ENCODE peak calls at places on chromosome 18, in eight cellular contexts. B is upper lobe of left lung, S is endodermal cell, U is body of pancreas, P is OCI-LY7, V is tibial artery, E is uterus, R is upper lobe of right lung. W is an unnamed sample. For H3K36me3, the result is how much of the 10 kb centered on the place peaks cover.

GRCh38 chr18:26909599-26910290 is 44.2 kb upstream of the AQP4 start:
- DNase-seq in U (no peak), P (no peak), V (no peak), E (no peak), R (no peak), S (peak), B (no peak), W (no peak)

GRCh38 chr18:66729459-66730239 is 125.8 kb upstream of the CDH19 start:
- DNase-seq in U (no peak), E (no peak), R (no peak), B (no peak), P (no peak), S (no peak), V (no peak), W (no peak)

GRCh38 chr18:55575066-55575465 is 12.9 kb downstream of the TCF4 start:
- DNase-seq in V (no peak), E (no peak), S (no peak), B (no peak), U (no peak), R (no peak), P (no peak), W (no peak)

GRCh38 chr18:36328385-36328858 is 30.9 kb downstream of the FHOD3 start:
- DNase-seq in R (no peak), S (no peak), B (no peak), E (no peak), U (no peak), P (no peak), V (no peak), W (no peak)

GRCh38 chr18:55121397-55122170 is 162.3 kb upstream of the CCDC68 start:
- DNase-seq in S (no peak), B (no peak), V (no peak), R (no peak), P (no peak), E (no peak), U (no peak), W (no peak)

GRCh38 chr18:3354506-3354905 is 92.6 kb downstream of the MYL12B start:
- DNase-seq in S (no peak), B (no peak), R (no peak), P (no peak), V (no peak), U (no peak), E (no peak), W (no peak)

GRCh38 chr18:26723986-26724385 is 141.5 kb downstream of the AQP4 start:
- DNase-seq in R (no peak), P (no peak), V (no peak), S (no peak), B (no peak), E (no peak), U (no peak), W (no peak)

GRCh38 chr18:72174972-72175649 is 369.0 kb downstream of the CBLN2 start:
- DNase-seq in B (no peak), P (no peak), R (no peak), S (no peak), U (no peak), V (no peak), E (no peak), W (no peak)

GRCh38 chr18:50507120-50507590 is 52.7 kb upstream of the MAPK4 start:
- DNase-seq in P (peak), S (peak), R (no peak), V (no peak), B (no peak), U (peak), E (no peak), W (peak)

GRCh38 chr18:11497585-11497984 is 111.8 kb upstream of the SLC35G4 start:
- DNase-seq in E (no peak), S (no peak), V (no peak), B (no peak), U (no peak), P (no peak), R (no peak), W (no peak)

GRCh38 chr18:9612215-9612830 is 2.0 kb downstream of the PPP4R1 start:
- DNase-seq in P (peak), R (no peak), U (peak), E (no peak), B (no peak), S (no peak), V (no peak), W (peak)

GRCh38 chr18:67232991-67233390 is 283.5 kb downstream of the DSEL start:
- DNase-seq in R (no peak), P (no peak), B (no peak), V (no peak), S (no peak), E (no peak), U (no peak), W (no peak)

GRCh38 chr18:12015697-12016062 is 34.4 kb downstream of the IMPA2 start:
- DNase-seq in B (no peak), E (no peak), S (no peak), R (peak), P (no peak), V (no peak), U (peak), W (no peak)

GRCh38 chr18:40841473-40841872 is 1113.6 kb upstream of the PIK3C3 start:
- DNase-seq in U (no peak), R (no peak), V (no peak), P (no peak), B (no peak), S (no peak), E (no peak), W (no peak)

GRCh38 chr18:12744103-12744502 is 41.3 kb downstream of the PSMG2 start:
- DNase-seq in R (no peak), S (no peak), E (no peak), B (no peak), U (no peak), P (peak), V (no peak), W (peak)

GRCh38 chr18:68034293-68034692 is 517.8 kb upstream of the DSEL start:
- DNase-seq in U (no peak), B (no peak), P (no peak), R (no peak), E (no peak), S (no peak), V (no peak), W (no peak)

GRCh38 chr18:3511980-3512379 is 62.0 kb downstream of the TGIF1 start:
- DNase-seq in P (no peak), B (no peak), S (no peak), R (no peak), E (no peak), V (no peak), U (no peak), W (no peak)

GRCh38 chr18:22465859-22466602 is 48.3 kb upstream of the CTAGE1 start:
- DNase-seq in B (no peak), P (no peak), U (peak), E (peak), V (peak), S (no peak), R (no peak), W (peak)

GRCh38 chr18:62551972-62552513 is 29.2 kb downstream of the ZCCHC2 start:
- DNase-seq in U (no peak), R (no peak), V (no peak), S (no peak), E (no peak), B (no peak), P (no peak), W (no peak)
- H3K36me3 ChIP-seq in U (under half), R (half or more), V (half or more), S (under half), E (under half), B (under half), P (under half), W (under half)

GRCh38 chr18:5707586-5707985 is 163.8 kb upstream of the EPB41L3 start:
- DNase-seq in V (no peak), E (no peak), S (no peak), B (no peak), R (no peak), U (no peak), P (no peak), W (no peak)
- TF ChIP-seq CTCF in V (no peak), E (no peak), S (no peak), B (no peak), R (no peak), U (no peak), P (no peak), W (no peak)

GRCh38 chr18:61575419-61575818 is 242.2 kb downstream of the CDH20 start:
- DNase-seq in E (no peak), U (no peak), R (no peak), P (no peak), S (peak), B (no peak), V (no peak), W (no peak)
- H3K36me3 ChIP-seq in E (under half), U (under half), R (under half), P (under half), S (under half), B (under half), V (under half), W (under half)

GRCh38 chr18:47175895-47176575 is at the start of gene IER3IP1:
- DNase-seq in S (peak), E (peak), B (peak), R (peak), P (peak), U (peak), V (peak), W (peak)
- TF ChIP-seq CTCF in S (peak), E (peak), B (peak), R (peak), P (peak), U (peak), V (no peak), W (no peak)

GRCh38 chr18:59352250-59352855 is 6.7 kb downstream of the LMAN1 start:
- DNase-seq in S (no peak), E (no peak), R (no peak), V (no peak), P (no peak), U (no peak), B (no peak), W (no peak)
- H3K36me3 ChIP-seq in S (half or more), E (under half), R (half or more), V (half or more), P (half or more), U (under half), B (half or more), W (under half)

GRCh38 chr18:44579028-44579692 is 101.5 kb upstream of the SETBP1 start:
- DNase-seq in B (no peak), S (peak), V (no peak), U (no peak), R (no peak), E (no peak), P (peak), W (peak)
- TF ChIP-seq CTCF in B (peak), S (peak), V (peak), U (peak), R (peak), E (peak), P (peak), W (peak)

DNA sequence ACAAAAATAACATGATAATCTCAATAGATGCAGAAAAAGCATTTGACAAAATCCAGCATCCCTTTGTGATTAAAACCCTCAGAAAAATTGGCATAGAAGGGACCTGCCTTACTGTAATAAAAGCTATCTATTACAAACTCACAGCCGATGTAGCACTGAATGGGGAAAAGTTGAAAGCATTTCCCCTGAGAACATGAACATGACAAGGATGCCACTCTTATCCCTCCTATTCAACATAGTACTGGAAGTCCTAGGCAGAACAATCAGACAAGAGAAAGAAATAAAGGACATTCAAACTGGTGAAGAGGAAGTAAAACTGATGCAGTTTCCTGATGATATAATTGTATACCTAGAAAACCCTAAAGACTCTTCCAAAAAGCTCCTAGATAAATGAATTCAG is 368.7 kb downstream of the RIT2 start:
- DNase-seq in S (no peak), U (no peak), P (no peak), B (no peak), V (no peak), R (no peak), E (no peak), W (no peak)
- H3K36me3 ChIP-seq in S (under half), U (under half), P (under half), B (under half), V (under half), R (under half), E (under half), W (under half)

GRCh38 chr18:74456409-74457042 is 582 bp downstream of the DIPK1C start:
- DNase-seq in S (peak), R (no peak), E (no peak), P (no peak), B (peak), V (peak), U (no peak), W (no peak)

GRCh38 chr18:74457743-74458465 is 796 bp upstream of the DIPK1C start:
- DNase-seq in U (no peak), P (no peak), B (peak), R (no peak), S (no peak), V (peak), E (no peak), W (no peak)

GRCh38 chr18:74457043-74457742 is at the start of gene DIPK1C:
- DNase-seq in V (no peak), S (peak), B (peak), U (no peak), E (no peak), R (no peak), P (no peak), W (no peak)

GRCh38 chr18:74460825-74461224 is 3.7 kb upstream of the DIPK1C start:
- DNase-seq in B (no peak), E (no peak), P (no peak), R (no peak), U (no peak), S (no peak), V (no peak), W (no peak)

DNA sequence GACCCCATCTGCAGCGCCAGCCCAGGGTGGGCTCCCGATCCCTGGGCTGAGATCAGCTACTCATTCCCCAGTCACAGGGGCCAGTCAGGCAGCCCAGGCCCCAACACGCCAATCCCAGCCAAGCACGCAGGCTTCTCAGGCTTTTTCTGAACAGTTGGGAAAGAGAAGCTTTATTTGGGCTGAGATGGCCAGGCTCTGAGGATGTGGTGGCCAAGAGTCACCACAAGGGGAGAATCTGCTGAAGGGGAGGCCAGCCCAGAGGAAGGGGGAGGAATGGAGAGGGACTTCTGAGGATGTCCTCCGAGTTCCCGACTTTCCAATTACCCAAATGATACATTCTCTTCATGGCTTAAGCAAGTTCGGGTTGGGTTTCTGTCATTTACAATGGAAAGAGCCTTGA is 2.8 kb upstream of the DIPK1C start:
- DNase-seq in B (no peak), P (no peak), E (no peak), U (no peak), S (peak), R (no peak), V (no peak), W (no peak)
- TF ChIP-seq CTCF in B (no peak), P (no peak), E (no peak), U (no peak), S (peak), R (peak), V (no peak), W (no peak)

W was measured in Caco-2.